ENCODE peak calls at places on chromosome 13, in nine cellular contexts. A is MM.1S, Q is HCT116, D is neural progenitor cell, R is hepatocyte, H is GM23338, L is OCI-LY7, E is PC-3, X is SK-N-SH. T is an unnamed sample.

GRCh38 chr13:48265217-48265815 is 32.3 kb downstream of the ITM2B start:
- DNase-seq in A (no peak), Q (no peak), D (no peak), R (no peak), H (no peak), L (peak), E (no peak), X (no peak), T (no peak)

GRCh38 chr13:40149611-40150283 is 494.3 kb downstream of the COG6 start:
- DNase-seq in A (no peak), Q (no peak), D (no peak), R (peak), H (no peak), L (no peak), E (peak), X (no peak), T (peak)

GRCh38 chr13:29771247-29771646 is 79.2 kb downstream of the UBL3 start:
- DNase-seq in A (peak), Q (peak), D (peak), R (peak), H (peak), L (peak), E (peak), X (peak), T (peak)

GRCh38 chr13:51804295-51805172 is 571 bp upstream of the DHRS12 start:
- DNase-seq in A (no peak), Q (no peak), D (no peak), R (peak), H (no peak), L (no peak), E (no peak), X (peak), T (peak)

GRCh38 chr13:99398916-99399622 is 91.9 kb upstream of the GPR183 start:
- DNase-seq in A (no peak), Q (no peak), D (no peak), R (no peak), H (no peak), L (no peak), E (no peak), X (no peak), T (no peak)

GRCh38 chr13:79126706-79127105 is 279.3 kb downstream of the RBM26 start:
- DNase-seq in A (no peak), Q (no peak), D (no peak), R (no peak), H (no peak), L (no peak), E (no peak), X (no peak), T (no peak)

GRCh38 chr13:67390462-67391093 is 160.4 kb upstream of the PCDH9 start:
- DNase-seq in A (no peak), Q (no peak), D (no peak), R (no peak), H (no peak), L (no peak), E (no peak), X (no peak), T (no peak)

GRCh38 chr13:65264066-65264465 is 1966.1 kb downstream of the PCDH9 start:
- DNase-seq in A (no peak), Q (no peak), D (no peak), R (no peak), H (no peak), L (no peak), E (no peak), X (no peak), T (no peak)

GRCh38 chr13:63614874-63615612 is 2199.4 kb upstream of the PCDH20 start:
- DNase-seq in A (no peak), Q (no peak), D (no peak), R (no peak), H (no peak), L (no peak), E (no peak), X (no peak), T (no peak)

GRCh38 chr13:76884167-76884566 is 2.0 kb downstream of the KCTD12 start:
- DNase-seq in A (peak), Q (no peak), D (peak), R (peak), H (peak), L (no peak), E (no peak), X (no peak), T (peak)

GRCh38 chr13:70520275-70520674 is 412.0 kb upstream of the KLHL1 start:
- DNase-seq in A (no peak), Q (no peak), D (no peak), R (no peak), H (no peak), L (no peak), E (no peak), X (no peak), T (no peak)

GRCh38 chr13:21051675-21052074 is 9.7 kb downstream of the LATS2 start:
- DNase-seq in A (no peak), Q (no peak), D (no peak), R (no peak), H (no peak), L (no peak), E (no peak), X (no peak), T (no peak)

GRCh38 chr13:20475927-20476691 is 49.5 kb downstream of the CRYL1 start:
- DNase-seq in A (peak), Q (no peak), D (peak), R (peak), H (peak), L (no peak), E (no peak), X (no peak), T (no peak)

GRCh38 chr13:73698859-73699258 is 435.3 kb downstream of the KLF12 start:
- DNase-seq in A (no peak), Q (no peak), D (no peak), R (no peak), H (no peak), L (no peak), E (no peak), X (no peak), T (peak)

GRCh38 chr13:76865109-76865508 is 21.1 kb downstream of the KCTD12 start:
- DNase-seq in A (no peak), Q (no peak), D (no peak), R (no peak), H (peak), L (no peak), E (no peak), X (no peak), T (no peak)

GRCh38 chr13:96018135-96018534 is 35.1 kb downstream of the UGGT2 start:
- DNase-seq in A (no peak), Q (no peak), D (no peak), R (no peak), H (no peak), L (no peak), E (no peak), X (no peak), T (no peak)

GRCh38 chr13:42985312-42986175 is 6.5 kb downstream of the EPSTI1 start:
- DNase-seq in A (no peak), Q (no peak), D (no peak), R (peak), H (no peak), L (no peak), E (no peak), X (peak), T (peak)

GRCh38 chr13:100280681-100281080 is 191.8 kb downstream of the PCCA start:
- DNase-seq in A (no peak), Q (no peak), D (no peak), R (no peak), H (no peak), L (no peak), E (no peak), X (no peak), T (peak)

GRCh38 chr13:77381059-77381458 is 54.2 kb upstream of the MYCBP2 start:
- DNase-seq in A (no peak), Q (no peak), D (no peak), R (no peak), H (no peak), L (no peak), E (no peak), X (no peak), T (no peak)

GRCh38 chr13:78658630-78659449 is at the start of gene OBI1:
- DNase-seq in A (peak), Q (peak), D (peak), R (peak), H (peak), L (peak), E (peak), X (peak), T (peak)

GRCh38 chr13:32861304-32861703 is 154.9 kb upstream of the KL start:
- DNase-seq in A (no peak), Q (no peak), D (no peak), R (no peak), H (no peak), L (no peak), E (no peak), X (no peak), T (no peak)

GRCh38 chr13:21632196-21632595 is 28.2 kb upstream of the MICU2 start:
- DNase-seq in A (no peak), Q (no peak), D (no peak), R (no peak), H (no peak), L (no peak), E (no peak), X (no peak), T (no peak)

GRCh38 chr13:92187378-92187989 is 789.1 kb downstream of the GPC5 start:
- DNase-seq in A (peak), Q (no peak), D (peak), R (peak), H (peak), L (peak), E (peak), X (peak), T (peak)

GRCh38 chr13:87536499-87536898 is 134.7 kb upstream of the SLITRK5 start:
- DNase-seq in A (peak), Q (no peak), D (no peak), R (no peak), H (no peak), L (no peak), E (no peak), X (no peak), T (no peak)

GRCh38 chr13:100176781-100177389 is 88.0 kb downstream of the PCCA start:
- DNase-seq in A (no peak), Q (no peak), D (peak), R (no peak), H (no peak), L (no peak), E (no peak), X (peak), T (peak)

GRCh38 chr13:107681611-107682010 is 533.7 kb downstream of the LIG4 start:
- DNase-seq in A (no peak), Q (no peak), D (no peak), R (no peak), H (no peak), L (no peak), E (no peak), X (peak), T (no peak)

GRCh38 chr13:39959497-39959896 is 304.0 kb downstream of the COG6 start:
- DNase-seq in A (no peak), Q (no peak), D (no peak), R (no peak), H (no peak), L (no peak), E (no peak), X (no peak), T (no peak)

GRCh38 chr13:107216046-107216715 is 648.2 kb upstream of the ARGLU1 start:
- DNase-seq in A (no peak), Q (no peak), D (peak), R (no peak), H (peak), L (no peak), E (no peak), X (no peak), T (no peak)

GRCh38 chr13:43133792-43134191 is 110.4 kb downstream of the DNAJC15 start:
- DNase-seq in A (no peak), Q (no peak), D (no peak), R (no peak), H (peak), L (no peak), E (no peak), X (no peak), T (no peak)

GRCh38 chr13:40187324-40187795 is 479.1 kb downstream of the FOXO1 start:
- DNase-seq in A (no peak), Q (no peak), D (no peak), R (no peak), H (peak), L (no peak), E (no peak), X (no peak), T (no peak)

GRCh38 chr13:109273326-109273751 is 513.0 kb downstream of the IRS2 start:
- DNase-seq in A (no peak), Q (no peak), D (no peak), R (no peak), H (no peak), L (no peak), E (peak), X (no peak), T (peak)

GRCh38 chr13:111460548-111461444 is 140.4 kb downstream of the TEX29 start:
- DNase-seq in A (no peak), Q (peak), D (peak), R (peak), H (peak), L (peak), E (peak), X (peak), T (peak)

GRCh38 chr13:33313504-33313903 is 27.9 kb upstream of the STARD13 start:
- DNase-seq in A (no peak), Q (no peak), D (no peak), R (no peak), H (no peak), L (no peak), E (no peak), X (no peak), T (no peak)

GRCh38 chr13:91162180-91162579 is 185.3 kb upstream of the MIR17HG start:
- DNase-seq in A (no peak), Q (no peak), D (peak), R (no peak), H (peak), L (peak), E (no peak), X (no peak), T (no peak)

GRCh38 chr13:50543767-50544166 is 299.7 kb downstream of the DLEU7 start:
- DNase-seq in A (no peak), Q (no peak), D (peak), R (peak), H (peak), L (no peak), E (peak), X (no peak), T (peak)
- H3K27ac ChIP-seq in A (no peak), Q (no peak), D (no peak), R (peak), H (no peak), L (no peak), E (no peak), X (no peak), T (peak)

GRCh38 chr13:69324109-69324886 is 783.3 kb upstream of the ATXN8OS start:
- DNase-seq in A (no peak), Q (peak), D (peak), R (peak), H (peak), L (peak), E (peak), X (peak), T (no peak)
- TF ChIP-seq EZH2phosphoT487 in A (no peak), Q (no peak), D (no peak), R (no peak), H (no peak), L (no peak), E (no peak), X (no peak), T (no peak)

GRCh38 chr13:75345191-75345590 is 136.8 kb downstream of the TBC1D4 start:
- DNase-seq in A (no peak), Q (no peak), D (no peak), R (no peak), H (no peak), L (no peak), E (no peak), X (no peak), T (peak)
- H2AFZ ChIP-seq in A (no peak), Q (no peak), D (no peak), R (no peak), H (no peak), L (no peak), E (no peak), X (peak), T (no peak)

DNA sequence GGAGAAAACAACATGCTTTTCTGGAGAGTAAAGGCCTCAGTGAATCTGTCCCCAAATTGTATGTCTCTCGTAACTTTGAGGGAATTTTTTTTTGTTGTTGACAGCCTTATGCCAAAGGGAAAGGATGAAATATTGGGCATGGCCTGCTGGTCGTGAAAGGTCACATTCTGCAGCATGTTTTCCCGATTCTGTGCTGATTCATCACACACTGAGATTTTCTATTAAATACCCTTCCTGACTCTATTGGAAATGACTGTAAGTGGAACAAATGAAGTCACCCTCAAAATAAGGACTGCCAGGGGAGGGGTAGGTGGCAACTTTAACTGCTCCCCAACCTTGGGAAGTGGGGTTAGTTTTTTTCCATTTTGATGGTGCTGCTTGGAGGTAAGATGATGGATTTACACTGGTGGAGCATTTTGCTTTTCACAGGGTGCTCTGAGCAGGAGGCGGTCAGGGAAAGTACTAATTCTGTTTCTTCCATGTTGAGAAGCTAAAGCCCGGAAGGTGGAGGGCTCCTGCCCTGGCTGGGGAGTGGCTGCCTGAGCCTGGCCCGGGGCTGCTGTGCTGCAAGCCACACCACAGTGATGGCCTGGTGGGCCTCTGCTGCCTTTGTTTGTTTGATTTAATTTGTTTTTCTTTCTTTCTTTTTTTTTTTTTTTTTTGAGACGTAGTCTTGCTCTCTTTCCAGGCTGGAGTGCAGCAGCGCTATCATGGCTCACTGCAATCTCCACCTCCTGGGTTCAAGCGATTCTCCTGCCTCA is 116.8 kb upstream of the SPATA13 start:
- DNase-seq in A (no peak), Q (no peak), D (no peak), R (no peak), H (no peak), L (no peak), E (no peak), X (no peak), T (peak)
- H3K27ac ChIP-seq in A (no peak), Q (no peak), D (no peak), R (no peak), H (no peak), L (no peak), E (no peak), X (no peak), T (peak)

GRCh38 chr13:59269476-59269875 is 894.3 kb downstream of the DIAPH3 start:
- DNase-seq in A (no peak), Q (no peak), D (no peak), R (no peak), H (peak), L (no peak), E (no peak), X (no peak), T (peak)
- TF ChIP-seq EZH2phosphoT487 in A (no peak), Q (no peak), D (no peak), R (no peak), H (no peak), L (no peak), E (no peak), X (no peak), T (no peak)

GRCh38 chr13:28510066-28510465 is 15.1 kb upstream of the FLT1 start:
- DNase-seq in A (no peak), Q (no peak), D (no peak), R (no peak), H (no peak), L (no peak), E (no peak), X (no peak), T (no peak)

GRCh38 chr13:28503182-28503980 is 8.5 kb upstream of the FLT1 start:
- DNase-seq in A (no peak), Q (no peak), D (no peak), R (no peak), H (peak), L (no peak), E (no peak), X (no peak), T (no peak)

GRCh38 chr13:28501547-28501946 is 6.6 kb upstream of the FLT1 start:
- DNase-seq in A (no peak), Q (no peak), D (no peak), R (no peak), H (no peak), L (no peak), E (no peak), X (no peak), T (no peak)

DNA sequence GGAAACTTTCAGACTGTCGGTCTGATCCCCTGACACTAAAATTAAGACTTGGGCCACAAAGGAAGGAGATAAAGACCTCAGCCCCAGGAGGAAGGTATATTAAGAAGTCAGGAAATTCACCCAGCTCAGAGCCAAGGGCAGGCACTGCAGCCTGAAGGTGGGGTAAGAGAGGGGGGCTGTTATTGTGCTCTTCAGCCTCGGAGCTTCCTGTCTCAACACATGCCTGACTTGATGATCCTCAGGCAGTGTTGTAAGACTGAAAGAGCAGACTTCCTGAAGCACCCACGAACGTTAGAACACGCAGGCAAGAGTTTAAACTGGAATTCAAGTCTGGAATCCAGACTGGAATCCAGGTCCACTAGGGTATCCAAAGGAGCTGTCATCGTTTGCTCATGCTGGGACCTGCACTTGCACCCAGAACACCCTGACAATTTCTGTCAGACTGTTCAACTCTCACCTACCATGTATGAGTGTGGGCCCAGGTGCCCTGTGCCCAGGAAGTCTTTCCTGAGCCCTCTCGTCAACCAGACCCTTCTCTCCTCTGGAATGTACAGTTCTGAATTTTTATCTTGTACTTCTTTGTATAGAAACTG is 10.7 kb upstream of the FLT1 start:
- DNase-seq in A (no peak), Q (no peak), D (no peak), R (no peak), H (no peak), L (peak), E (no peak), X (no peak), T (no peak)
- H2AFZ ChIP-seq in A (no peak), Q (no peak), D (no peak), R (no peak), H (peak), L (peak), E (no peak), X (no peak), T (no peak)

GRCh38 chr13:46359731-46360130 is 27.3 kb downstream of the RUBCNL start:
- DNase-seq in A (no peak), Q (no peak), D (no peak), R (no peak), H (no peak), L (no peak), E (peak), X (no peak), T (peak)
- H3K27ac ChIP-seq in A (no peak), Q (no peak), D (no peak), R (no peak), H (no peak), L (no peak), E (no peak), X (peak), T (peak)